ENCODE peak calls at places on chromosomes 6 and 20, in five cellular contexts. C is IMR-90, G is SK-N-SH, J is GM12878, W is K562. Q is an unnamed sample.

GRCh38 chr6:5143625-5144311 is 58.6 kb downstream of the PPP1R3G start:
- DNase-seq in C (peak), G (peak), J (peak), W (peak), Q (peak)

GRCh38 chr6:81171991-81172740 is 580.3 kb downstream of the TENT5A start:
- DNase-seq in C (peak), G (no peak), J (no peak), W (no peak), Q (no peak)

GRCh38 chr6:21382821-21383455 is 210.6 kb upstream of the SOX4 start:
- DNase-seq in C (no peak), G (peak), J (no peak), W (no peak), Q (no peak)

GRCh38 chr6:41531591-41532582 is 14.3 kb upstream of the FOXP4 start:
- DNase-seq in C (peak), G (peak), J (peak), W (peak), Q (no peak)

GRCh38 chr6:140623498-140623897 is 1249.0 kb upstream of the CITED2 start:
- DNase-seq in C (peak), G (no peak), J (no peak), W (no peak), Q (no peak)

GRCh38 chr6:31128093-31128676 is 7.9 kb upstream of the CDSN start:
- DNase-seq in C (peak), G (peak), J (peak), W (peak), Q (peak)

GRCh38 chr6:80642452-80642851 is 536.0 kb downstream of the BCKDHB start:
- DNase-seq in C (peak), G (no peak), J (no peak), W (no peak), Q (no peak)

GRCh38 chr6:51892750-51893149 is 194.7 kb downstream of the PKHD1 start:
- DNase-seq in C (no peak), G (no peak), J (no peak), W (no peak), Q (no peak)

GRCh38 chr6:151137441-151137984 is 102.3 kb upstream of the AKAP12 start:
- DNase-seq in C (no peak), G (no peak), J (no peak), W (no peak), Q (no peak)

GRCh38 chr6:76840865-76841264 is 622.4 kb downstream of the HTR1B start:
- DNase-seq in C (no peak), G (no peak), J (no peak), W (no peak), Q (no peak)

GRCh38 chr20:21613512-21613911 is 92.0 kb upstream of the PAX1 start:
- DNase-seq in C (no peak), G (no peak), J (no peak), W (no peak), Q (peak)

GRCh38 chr6:33634203-33634727 is 13.1 kb downstream of the ITPR3 start:
- DNase-seq in C (no peak), G (peak), J (no peak), W (no peak), Q (peak)

GRCh38 chr6:64732888-64733287 is 974.1 kb downstream of the EYS start:
- DNase-seq in C (no peak), G (no peak), J (no peak), W (no peak), Q (peak)

GRCh38 chr6:162200036-162200435 is 527.5 kb downstream of the PRKN start:
- DNase-seq in C (no peak), G (no peak), J (no peak), W (no peak), Q (no peak)

GRCh38 chr20:37627060-37627766 is 66.6 kb upstream of the CTNNBL1 start:
- DNase-seq in C (peak), G (no peak), J (no peak), W (peak), Q (peak)

DNA sequence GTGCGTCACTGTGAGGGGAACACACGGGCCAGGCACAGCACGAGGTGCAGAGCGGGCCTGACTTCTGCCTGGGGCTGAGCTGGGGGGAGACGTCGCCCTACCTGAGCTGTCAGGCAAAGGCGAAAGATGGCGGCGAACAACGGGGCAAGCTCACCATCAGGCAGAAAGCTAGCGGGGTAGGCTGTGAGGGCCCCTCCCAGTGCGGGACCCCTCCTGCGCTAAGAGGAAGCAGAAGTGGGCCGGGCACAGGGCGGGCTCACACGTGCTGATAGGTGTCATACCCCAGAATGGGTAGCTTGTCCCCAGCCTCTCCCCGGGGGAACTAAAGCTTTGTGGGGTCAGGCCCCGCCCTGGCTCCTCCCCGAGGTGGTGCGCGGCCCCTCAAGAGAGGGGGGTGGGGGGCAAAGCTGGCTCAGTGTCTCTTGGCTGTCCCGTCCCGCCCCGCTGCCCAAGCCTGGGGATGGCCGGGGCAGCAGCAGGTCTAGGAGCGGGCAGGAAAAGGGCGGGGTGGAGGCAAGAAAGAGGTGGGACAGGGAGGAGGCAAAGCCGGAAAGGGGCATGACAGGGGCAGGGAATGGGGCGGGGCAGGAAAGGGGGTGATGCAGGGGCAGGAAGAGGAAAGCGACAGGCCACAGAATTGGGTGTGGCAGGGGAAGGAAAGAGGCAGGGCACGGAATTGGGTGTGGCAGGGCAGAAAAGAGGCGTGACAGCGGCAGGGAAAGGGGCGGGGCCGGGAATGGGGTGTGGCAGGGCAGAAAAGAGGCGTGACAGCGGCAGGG is 14.7 kb downstream of the UCKL1 start:
- DNase-seq in C (no peak), G (no peak), J (no peak), W (peak), Q (no peak)
- TF ChIP-seq MXI1 in C (no peak), G (no peak), J (no peak), W (no peak), Q (no peak)

GRCh38 chr20:35387334-35387733 is 24.4 kb downstream of the UQCC1 start:
- DNase-seq in C (peak), G (no peak), J (no peak), W (no peak), Q (peak)
- TF ChIP-seq MXI1 in C (no peak), G (no peak), J (no peak), W (no peak), Q (no peak)

GRCh38 chr20:63079971-63080370 is 73.2 kb upstream of the BHLHE23 start:
- DNase-seq in C (no peak), G (no peak), J (no peak), W (no peak), Q (no peak)
- TF ChIP-seq MXI1 in C (no peak), G (no peak), J (no peak), W (no peak), Q (no peak)

GRCh38 chr20:62336329-62336728 is 30.8 kb downstream of the LAMA5 start:
- DNase-seq in C (no peak), G (no peak), J (no peak), W (no peak), Q (no peak)
- TF ChIP-seq MXI1 in C (no peak), G (no peak), J (no peak), W (no peak), Q (peak)

GRCh38 chr20:33472868-33473267 is 17.0 kb upstream of the CBFA2T2 start:
- DNase-seq in C (no peak), G (no peak), J (no peak), W (no peak), Q (no peak)

GRCh38 chr20:33474097-33474846 is 15.6 kb upstream of the CBFA2T2 start:
- DNase-seq in C (no peak), G (no peak), J (no peak), W (no peak), Q (peak)

GRCh38 chr20:33474963-33475362 is 14.9 kb upstream of the CBFA2T2 start:
- DNase-seq in C (no peak), G (no peak), J (no peak), W (no peak), Q (no peak)

GRCh38 chr20:33477386-33478234 is 12.3 kb upstream of the CBFA2T2 start:
- DNase-seq in C (no peak), G (no peak), J (no peak), W (no peak), Q (no peak)

DNA sequence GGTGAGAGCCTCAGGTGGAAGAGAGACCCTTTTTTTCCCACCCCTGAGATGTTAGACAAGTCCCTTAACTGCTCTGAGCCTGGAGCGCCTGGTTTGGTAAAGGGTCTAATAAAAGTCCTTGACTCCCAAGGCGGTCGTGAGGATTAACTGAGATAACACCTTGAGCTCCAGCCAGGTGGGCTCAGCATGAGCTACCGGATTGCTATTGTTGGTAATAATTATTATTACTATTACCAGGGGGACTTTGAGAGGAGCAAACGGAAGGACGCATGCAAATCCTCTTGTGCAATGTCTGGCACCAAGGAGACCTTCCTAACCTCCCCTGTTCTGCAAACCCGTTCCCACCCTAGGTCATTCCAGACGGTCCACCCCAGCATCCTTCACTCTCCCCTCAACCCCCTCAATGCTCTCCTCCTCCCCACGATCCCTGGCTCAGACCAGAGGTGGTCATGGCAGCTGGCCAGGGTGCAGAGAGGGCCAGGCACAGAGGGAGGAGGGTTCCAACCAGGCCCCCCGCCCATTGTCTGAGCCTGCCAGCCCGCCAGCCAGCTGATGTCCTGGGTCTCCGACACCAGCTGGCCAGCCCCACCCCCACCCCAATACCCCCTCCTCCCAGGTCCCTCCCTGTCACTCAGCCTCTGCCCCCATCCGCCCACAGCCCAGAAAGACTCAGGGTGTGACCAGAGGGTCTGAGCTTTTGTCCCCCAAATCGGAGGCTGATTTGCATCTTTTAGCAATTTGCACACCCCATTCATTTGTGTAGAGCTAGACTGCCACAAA is 14.3 kb upstream of the CBFA2T2 start:
- DNase-seq in C (no peak), G (no peak), J (no peak), W (peak), Q (no peak)
- TF ChIP-seq MXI1 in C (no peak), G (no peak), J (no peak), W (no peak), Q (no peak)

DNA sequence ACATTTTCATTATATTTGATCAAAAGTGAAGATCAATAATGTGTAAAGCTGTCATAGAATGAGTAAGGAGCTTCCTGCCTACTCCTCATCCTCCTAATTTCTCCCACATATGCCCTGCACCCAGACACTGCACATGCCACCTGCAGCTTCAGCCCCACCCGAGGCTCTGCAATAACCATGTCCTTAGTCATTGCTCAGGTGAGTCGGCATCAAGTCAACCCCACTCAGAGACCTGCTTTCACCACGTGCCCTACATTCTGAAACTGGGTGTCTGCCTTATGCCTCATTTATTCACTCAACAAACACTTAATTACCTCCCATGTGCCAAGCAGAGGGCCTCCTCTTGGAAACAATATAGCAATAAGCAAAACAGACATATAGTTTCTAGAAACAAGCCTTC is 15.4 kb upstream of the TNFAIP3 start:
- DNase-seq in C (no peak), G (no peak), J (no peak), W (no peak), Q (no peak)
- TF ChIP-seq MXI1 in C (no peak), G (no peak), J (no peak), W (no peak), Q (no peak)

GRCh38 chr20:51800132-51800721 is 2.1 kb downstream of the SALL4 start:
- DNase-seq in C (no peak), G (peak), J (no peak), W (peak), Q (peak)
- TF ChIP-seq MXI1 in C (no peak), G (peak), J (no peak), W (no peak), Q (no peak)

GRCh38 chr20:36538026-36538764 is 3.1 kb upstream of the MYL9 start:
- DNase-seq in C (peak), G (no peak), J (no peak), W (no peak), Q (no peak)
- TF ChIP-seq MXI1 in C (no peak), G (no peak), J (no peak), W (no peak), Q (no peak)

DNA sequence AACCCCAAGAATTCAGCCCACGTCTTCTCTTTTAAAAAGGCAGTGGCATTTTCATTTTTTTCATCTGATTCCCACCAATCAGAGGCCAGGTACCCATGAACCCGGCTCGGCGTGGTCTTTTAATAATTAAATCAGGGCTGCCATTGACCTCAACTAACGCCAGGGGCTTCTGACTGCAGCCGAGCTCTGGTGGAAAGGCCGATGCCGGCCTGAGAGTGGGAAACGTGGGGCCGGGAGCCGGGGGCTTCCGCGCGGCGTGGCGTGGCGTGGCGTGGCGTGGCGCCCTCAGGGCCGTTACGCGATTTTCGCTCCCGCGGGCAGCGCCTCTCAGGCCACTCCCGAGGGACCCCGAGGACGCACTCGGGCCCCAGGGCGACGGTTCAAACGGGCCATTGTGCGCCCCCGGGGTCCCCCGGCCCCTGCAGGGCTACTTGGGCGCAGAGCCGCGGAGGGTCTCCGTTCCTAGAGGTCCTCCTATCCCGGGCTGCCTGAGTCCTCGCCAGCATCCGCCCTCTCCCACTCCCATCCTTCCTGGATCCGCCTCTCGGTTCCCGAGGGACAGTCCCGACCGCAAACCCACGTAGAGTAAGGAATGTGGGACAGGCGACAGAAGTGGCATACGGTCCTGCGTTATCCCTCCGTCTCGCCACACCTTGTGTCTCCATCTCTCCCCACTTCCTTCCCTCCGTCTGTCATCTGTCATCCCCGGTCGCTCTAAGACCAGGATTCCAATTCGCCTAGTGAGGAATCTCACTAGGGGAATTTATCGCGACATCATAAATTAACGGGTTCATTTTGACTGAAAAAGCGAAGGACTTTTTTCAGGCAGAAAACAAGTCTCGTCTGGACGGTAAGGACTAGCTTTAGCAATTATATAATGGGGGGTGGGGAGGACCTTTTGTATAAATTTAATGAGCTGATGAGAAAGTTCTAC is 876 bp upstream of the TBPL1 start:
- DNase-seq in C (peak), G (peak), J (no peak), W (peak), Q (peak)
- TF ChIP-seq MXI1 in C (peak), G (peak), J (peak), W (no peak), Q (peak)